ENCODE peak calls at places on chromosomes 13 and 19, in nine cellular contexts. N, O, A, Q, W, G, I, F and E are unnamed samples.

GRCh38 chr19:54114340-54114826 is 1.1 kb downstream of the TFPT start:
- DNase-seq in N (peak; percentile 54), O (peak; percentile 45), A (no peak), Q (peak; percentile 64), W (no peak), G (peak; percentile 67), I (peak; percentile 67), F (peak; percentile 18), E (peak; percentile 71)

GRCh38 chr13:53822136-53822535 is 793.5 kb downstream of the OLFM4 start:
- DNase-seq in N (no peak), O (no peak), A (no peak), Q (no peak), W (no peak), G (no peak), I (no peak), F (no peak), E (no peak)

GRCh38 chr13:109389456-109389855 is 396.9 kb downstream of the IRS2 start:
- DNase-seq in N (no peak), O (no peak), A (no peak), Q (no peak), W (no peak), G (no peak), I (no peak), F (peak; percentile 37), E (no peak)

GRCh38 chr13:46476174-46476573 is 76.8 kb upstream of the LRCH1 start:
- DNase-seq in N (no peak), O (no peak), A (no peak), Q (no peak), W (no peak), G (no peak), I (no peak), F (no peak), E (no peak)

GRCh38 chr19:54674021-54674617 is 11.3 kb downstream of the LILRB4 start:
- DNase-seq in N (no peak), O (no peak), A (peak; percentile 6), Q (peak; percentile 86), W (peak; percentile 14), G (peak; percentile 44), I (peak; percentile 41), F (no peak), E (peak; percentile 37)

GRCh38 chr13:41017744-41018582 is 1.2 kb downstream of the ELF1 start:
- DNase-seq in N (no peak), O (no peak), A (no peak), Q (no peak), W (no peak), G (no peak), I (no peak), F (peak; percentile 19), E (no peak)

GRCh38 chr19:21604941-21605548 is 99.6 kb downstream of the ZNF429 start:
- DNase-seq in N (peak; percentile 47), O (no peak), A (no peak), Q (no peak), W (no peak), G (no peak), I (no peak), F (no peak), E (no peak)

GRCh38 chr13:24693862-24694471 is 13.8 kb downstream of the ATP12A start:
- DNase-seq in N (peak; percentile 38), O (no peak), A (peak; percentile 40), Q (peak; percentile 95), W (peak; percentile 31), G (peak; percentile 79), I (peak; percentile 75), F (peak; percentile 55), E (peak; percentile 92)

GRCh38 chr19:12786149-12786870 is 5.0 kb upstream of the JUNB start:
- DNase-seq in N (peak; percentile 72), O (no peak), A (no peak), Q (no peak), W (peak; percentile 98), G (no peak), I (no peak), F (no peak), E (peak; percentile 61)

GRCh38 chr13:83733293-83733692 is 149.0 kb downstream of the SLITRK1 start:
- DNase-seq in N (no peak), O (no peak), A (no peak), Q (no peak), W (no peak), G (no peak), I (no peak), F (no peak), E (no peak)

GRCh38 chr19:28061111-28061510 is 1151.8 kb downstream of the UQCRFS1 start:
- DNase-seq in N (no peak), O (no peak), A (no peak), Q (no peak), W (no peak), G (no peak), I (no peak), F (no peak), E (no peak)